ENCODE peak calls at places on chromosomes 12 and 14, in seven cellular contexts. E is PC-3, Q is neuronal stem cell, U is K562, D is SK-N-SH, O is IMR-90, K is DND-41. Y is an unnamed sample. For H3K4me1, the result is how much of the 10 kb centered on the place peaks cover.

GRCh38 chr12:128829870-128830504 is 6.2 kb upstream of the SLC15A4 start:
- DNase-seq in E (peak), Q (no peak), U (no peak), D (no peak), O (no peak), K (no peak), Y (no peak)

GRCh38 chr12:93015970-93016751 is 87.1 kb upstream of the EEA1 start:
- DNase-seq in E (peak), Q (no peak), U (no peak), D (no peak), O (peak), K (no peak), Y (no peak)

GRCh38 chr14:25570483-25570882 is 520.5 kb upstream of the STXBP6 start:
- DNase-seq in E (no peak), Q (no peak), U (no peak), D (no peak), O (no peak), K (no peak), Y (no peak)

GRCh38 chr12:62166525-62166924 is 93.7 kb upstream of the USP15 start:
- DNase-seq in E (no peak), Q (no peak), U (no peak), D (no peak), O (no peak), K (no peak), Y (no peak)

GRCh38 chr12:11959117-11959823 is 111.5 kb upstream of the BCL2L14 start:
- DNase-seq in E (peak), Q (no peak), U (no peak), D (no peak), O (peak), K (no peak), Y (no peak)

GRCh38 chr12:101186291-101186690 is 23.7 kb downstream of the SLC5A8 start:
- DNase-seq in E (no peak), Q (no peak), U (no peak), D (no peak), O (no peak), K (no peak), Y (no peak)

GRCh38 chr12:88339966-88340365 is 197.9 kb downstream of the TMTC3 start:
- DNase-seq in E (no peak), Q (no peak), U (no peak), D (no peak), O (peak), K (no peak), Y (peak)

GRCh38 chr12:52615208-52615868 is 3.0 kb downstream of the KRT73 start:
- DNase-seq in E (no peak), Q (no peak), U (no peak), D (no peak), O (peak), K (no peak), Y (peak)

GRCh38 chr14:104436741-104437701 is 142.5 kb upstream of the C14orf180 start:
- DNase-seq in E (no peak), Q (no peak), U (no peak), D (peak), O (no peak), K (no peak), Y (no peak)

GRCh38 chr12:1842183-1842904 is 22.0 kb downstream of the LRTM2 start:
- DNase-seq in E (no peak), Q (no peak), U (no peak), D (no peak), O (no peak), K (no peak), Y (no peak)

GRCh38 chr12:43676183-43676813 is 82.3 kb downstream of the PUS7L start:
- DNase-seq in E (peak), Q (no peak), U (peak), D (peak), O (peak), K (peak), Y (peak)

GRCh38 chr14:99872786-99873440 is 79.7 kb downstream of the EML1 start:
- DNase-seq in E (no peak), Q (peak), U (no peak), D (peak), O (peak), K (no peak), Y (no peak)

GRCh38 chr12:50185975-50186663 is 18.9 kb upstream of the CERS5 start:
- DNase-seq in E (peak), Q (no peak), U (no peak), D (no peak), O (peak), K (no peak), Y (no peak)

GRCh38 chr12:95446511-95446910 is 27.4 kb upstream of the METAP2 start:
- DNase-seq in E (no peak), Q (peak), U (no peak), D (peak), O (peak), K (no peak), Y (peak)

GRCh38 chr12:113601656-113602263 is 130.1 kb upstream of the LHX5 start:
- DNase-seq in E (peak), Q (peak), U (peak), D (no peak), O (no peak), K (peak), Y (no peak)

GRCh38 chr12:76688627-76689026 is 75.3 kb upstream of the ZDHHC17 start:
- DNase-seq in E (no peak), Q (no peak), U (peak), D (no peak), O (no peak), K (no peak), Y (no peak)

GRCh38 chr12:47184813-47185212 is 105.1 kb upstream of the AMIGO2 start:
- DNase-seq in E (peak), Q (no peak), U (no peak), D (no peak), O (no peak), K (no peak), Y (no peak)

GRCh38 chr12:54411398-54412241 is 7.4 kb downstream of the ITGA5 start:
- DNase-seq in E (peak), Q (no peak), U (peak), D (no peak), O (peak), K (no peak), Y (peak)

GRCh38 chr12:91111366-91112321 is at the start of gene LUM:
- DNase-seq in E (peak), Q (peak), U (no peak), D (peak), O (peak), K (no peak), Y (peak)

GRCh38 chr14:72472845-72473244 is 421.1 kb downstream of the DPF3 start:
- DNase-seq in E (peak), Q (no peak), U (no peak), D (no peak), O (peak), K (no peak), Y (peak)

GRCh38 chr12:44117368-44117767 is 281.5 kb downstream of the TMEM117 start:
- DNase-seq in E (peak), Q (no peak), U (no peak), D (no peak), O (peak), K (no peak), Y (no peak)

GRCh38 chr12:28269851-28270250 is 79.6 kb downstream of the CCDC91 start:
- DNase-seq in E (no peak), Q (no peak), U (no peak), D (no peak), O (no peak), K (no peak), Y (no peak)

GRCh38 chr14:74429221-74429691 is 3.2 kb upstream of the SYNDIG1L start:
- DNase-seq in E (no peak), Q (no peak), U (no peak), D (no peak), O (no peak), K (no peak), Y (no peak)

GRCh38 chr12:47777151-47777550 is 4.1 kb downstream of the SLC48A1 start:
- DNase-seq in E (no peak), Q (no peak), U (no peak), D (no peak), O (no peak), K (no peak), Y (no peak)

GRCh38 chr12:3033538-3033865 is 43.7 kb upstream of the TSPAN9 start:
- DNase-seq in E (no peak), Q (no peak), U (no peak), D (no peak), O (no peak), K (no peak), Y (no peak)

GRCh38 chr12:89783321-89784060 is 74.9 kb upstream of the ATP2B1 start:
- DNase-seq in E (peak), Q (no peak), U (no peak), D (no peak), O (peak), K (no peak), Y (peak)

GRCh38 chr14:104219731-104220224 is 81.4 kb downstream of the KIF26A start:
- DNase-seq in E (no peak), Q (no peak), U (no peak), D (no peak), O (no peak), K (no peak), Y (no peak)

GRCh38 chr14:93917141-93917540 is 10.0 kb upstream of the FAM181A start:
- DNase-seq in E (no peak), Q (no peak), U (no peak), D (no peak), O (no peak), K (no peak), Y (no peak)

GRCh38 chr14:61560323-61560722 is 135.0 kb upstream of the HIF1A start:
- DNase-seq in E (peak), Q (no peak), U (no peak), D (no peak), O (peak), K (no peak), Y (peak)

GRCh38 chr14:61563162-61563511 is 132.2 kb upstream of the HIF1A start:
- DNase-seq in E (no peak), Q (no peak), U (no peak), D (no peak), O (no peak), K (no peak), Y (no peak)

GRCh38 chr14:61562321-61563161 is 132.8 kb upstream of the HIF1A start:
- DNase-seq in E (peak), Q (no peak), U (peak), D (no peak), O (peak), K (no peak), Y (peak)

GRCh38 chr14:61561144-61561543 is 134.2 kb upstream of the HIF1A start:
- DNase-seq in E (peak), Q (no peak), U (peak), D (peak), O (peak), K (no peak), Y (peak)

DNA sequence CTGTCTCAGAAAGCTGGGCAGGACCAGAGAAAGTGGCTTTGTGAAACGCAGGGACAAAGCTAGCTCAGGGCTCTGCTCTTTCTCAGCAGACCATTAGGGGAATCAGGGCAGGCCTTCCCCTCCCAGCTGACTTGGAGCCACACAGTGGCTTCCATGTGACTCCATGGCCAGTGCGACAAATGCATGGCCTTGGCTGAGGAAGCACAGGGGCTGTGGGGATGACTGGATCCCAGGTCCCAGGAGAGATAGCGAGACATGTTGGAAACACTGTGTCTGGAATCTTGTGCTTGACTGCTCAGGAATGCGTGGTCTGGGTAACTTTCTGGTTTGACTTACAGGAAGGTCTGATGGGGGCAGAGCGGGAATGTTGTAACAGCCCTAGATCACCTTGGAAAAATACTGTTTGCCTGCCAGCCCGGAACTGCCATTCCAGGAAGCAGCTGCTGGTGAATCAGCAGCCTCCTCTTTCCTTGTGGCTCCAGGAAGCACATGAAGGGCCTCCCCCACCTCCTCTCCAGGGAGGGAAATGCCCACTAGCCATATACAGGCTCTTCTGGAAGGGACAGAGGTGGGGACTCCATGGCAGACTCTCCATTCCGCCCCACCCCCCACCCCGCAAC is 133.5 kb upstream of the HIF1A start:
- DNase-seq in E (peak), Q (no peak), U (no peak), D (peak), O (peak), K (no peak), Y (peak)
- H3K4me1 ChIP-seq in E (half or more), Q (under half), U (under half), D (half or more), O (half or more), K (under half), Y (half or more)

GRCh38 chr12:82746668-82747067 is 60.0 kb downstream of the TMTC2 start:
- DNase-seq in E (no peak), Q (no peak), U (no peak), D (no peak), O (no peak), K (no peak), Y (no peak)
- H3K4me2 ChIP-seq in E (no peak), Q (no peak), U (no peak), D (no peak), O (no peak), K (no peak), Y (no peak)

DNA sequence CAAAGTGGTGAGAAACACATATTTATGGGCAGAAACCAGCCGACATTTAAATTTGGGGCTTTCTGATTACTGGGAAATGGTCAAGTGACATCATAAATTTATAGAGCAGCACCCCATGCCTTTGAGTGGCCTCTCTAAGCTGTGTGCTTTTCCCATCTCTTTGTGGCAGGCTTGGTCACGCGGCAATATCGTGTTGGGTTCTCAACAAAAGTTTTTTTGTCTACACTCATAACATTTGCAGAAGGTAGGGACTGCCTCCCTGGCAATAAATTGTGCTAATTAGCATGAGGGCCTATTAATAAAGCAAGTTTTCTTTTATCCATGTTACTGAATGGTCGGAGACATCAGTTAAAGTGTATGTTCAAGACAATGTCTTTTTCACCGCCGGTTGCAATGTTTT is 193.5 kb downstream of the PHETA1 start:
- DNase-seq in E (no peak), Q (no peak), U (no peak), D (no peak), O (no peak), K (no peak), Y (no peak)
- H3K9ac ChIP-seq in E (no peak), Q (no peak), U (no peak), D (no peak), O (no peak), K (no peak), Y (no peak)

DNA sequence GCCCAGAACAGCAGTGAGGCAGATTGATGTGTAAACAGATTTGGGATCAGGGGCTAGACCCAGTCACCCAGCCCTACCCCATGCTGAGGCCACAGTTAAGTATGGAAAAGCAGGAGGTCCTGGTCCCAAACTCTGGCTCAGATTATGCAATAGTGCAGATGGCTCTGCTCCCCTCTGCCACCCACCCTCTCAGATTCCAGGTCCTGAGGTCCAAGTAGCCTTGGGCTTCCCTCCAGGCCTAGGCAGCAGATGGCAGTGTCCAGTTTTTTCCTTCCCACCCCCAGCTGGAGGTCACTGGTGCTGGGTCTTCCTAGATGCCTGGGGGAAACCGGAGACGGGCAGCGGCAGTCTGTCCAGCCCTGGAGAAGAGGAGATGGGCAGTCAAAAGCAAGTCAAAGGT is 2.8 kb upstream of the DHH start:
- DNase-seq in E (no peak), Q (no peak), U (no peak), D (no peak), O (no peak), K (no peak), Y (no peak)
- H3K4me1 ChIP-seq in E (under half), Q (under half), U (under half), D (under half), O (under half), K (under half), Y (under half)